ENCODE peak calls at places on chromosomes 5 and 9, in nine cellular contexts. V, Z, F, C, K, G, N, W and S are unnamed samples.

GRCh38 chr9:109733690-109734089 is 46.3 kb upstream of the PALM2AKAP2 start:
- DNase-seq in V (no peak), Z (no peak), F (no peak), C (no peak), K (no peak), G (peak; percentile 87), N (no peak), W (no peak), S (no peak)

GRCh38 chr5:96823900-96824351 is 16.2 kb upstream of the ERAP1 start:
- DNase-seq in V (peak; percentile 43), Z (no peak), F (no peak), C (no peak), K (no peak), G (peak; percentile 26), N (no peak), W (peak; percentile 53), S (no peak)

GRCh38 chr9:129584136-129584535 is 36.8 kb downstream of the C9orf50 start:
- DNase-seq in V (peak; percentile 80), Z (no peak), F (peak; percentile 83), C (peak; percentile 68), K (peak; percentile 69), G (peak; percentile 91), N (peak; percentile 85), W (peak; percentile 86), S (peak; percentile 53)

GRCh38 chr5:37838933-37839341 is 904 bp downstream of the GDNF start:
- DNase-seq in V (no peak), Z (no peak), F (peak; percentile 27), C (no peak), K (peak; percentile 28), G (no peak), N (no peak), W (no peak), S (peak; percentile 24)

GRCh38 chr5:142295084-142295758 is 29.6 kb downstream of the SPRY4 start:
- DNase-seq in V (no peak), Z (peak; percentile 44), F (no peak), C (no peak), K (peak; percentile 37), G (no peak), N (no peak), W (no peak), S (peak; percentile 31)

GRCh38 chr5:13567819-13568218 is 376.7 kb downstream of the DNAH5 start:
- DNase-seq in V (peak; percentile 21), Z (no peak), F (no peak), C (no peak), K (no peak), G (no peak), N (no peak), W (peak; percentile 27), S (no peak)

GRCh38 chr5:52786937-52787599 is 648 bp upstream of the ITGA1 start:
- DNase-seq in V (no peak), Z (no peak), F (no peak), C (no peak), K (peak; percentile 18), G (no peak), N (peak; percentile 50), W (peak; percentile 37), S (no peak)

GRCh38 chr9:69324549-69325401 is at the start of gene ENTREP1:
- DNase-seq in V (no peak), Z (peak; percentile 77), F (peak; percentile 70), C (peak; percentile 62), K (peak; percentile 75), G (peak; percentile 19), N (peak; percentile 24), W (peak; percentile 51), S (peak; percentile 61)

GRCh38 chr9:1941989-1942388 is 73.2 kb upstream of the SMARCA2 start:
- DNase-seq in V (no peak), Z (no peak), F (no peak), C (no peak), K (no peak), G (peak; percentile 24), N (no peak), W (no peak), S (no peak)
- TF ChIP-seq CTCF in V (peak; percentile 48), Z (peak; percentile 21), F (peak; percentile 48), C (no peak), K (no peak), G (peak; percentile 44), N (no peak), W (no peak), S (no peak)

GRCh38 chr9:93149361-93149760 is 15.3 kb upstream of the NINJ1 start:
- DNase-seq in V (no peak), Z (no peak), F (no peak), C (no peak), K (no peak), G (peak; percentile 53), N (no peak), W (no peak), S (no peak)

GRCh38 chr9:93155716-93156474 is 21.8 kb upstream of the NINJ1 start:
- DNase-seq in V (no peak), Z (no peak), F (no peak), C (peak; percentile 73), K (no peak), G (no peak), N (no peak), W (no peak), S (no peak)

GRCh38 chr9:93156475-93157008 is 22.5 kb upstream of the NINJ1 start:
- DNase-seq in V (no peak), Z (no peak), F (no peak), C (no peak), K (no peak), G (no peak), N (no peak), W (no peak), S (no peak)

GRCh38 chr9:93151097-93151784 is 17.2 kb upstream of the NINJ1 start:
- DNase-seq in V (no peak), Z (no peak), F (no peak), C (no peak), K (no peak), G (no peak), N (no peak), W (no peak), S (no peak)

DNA sequence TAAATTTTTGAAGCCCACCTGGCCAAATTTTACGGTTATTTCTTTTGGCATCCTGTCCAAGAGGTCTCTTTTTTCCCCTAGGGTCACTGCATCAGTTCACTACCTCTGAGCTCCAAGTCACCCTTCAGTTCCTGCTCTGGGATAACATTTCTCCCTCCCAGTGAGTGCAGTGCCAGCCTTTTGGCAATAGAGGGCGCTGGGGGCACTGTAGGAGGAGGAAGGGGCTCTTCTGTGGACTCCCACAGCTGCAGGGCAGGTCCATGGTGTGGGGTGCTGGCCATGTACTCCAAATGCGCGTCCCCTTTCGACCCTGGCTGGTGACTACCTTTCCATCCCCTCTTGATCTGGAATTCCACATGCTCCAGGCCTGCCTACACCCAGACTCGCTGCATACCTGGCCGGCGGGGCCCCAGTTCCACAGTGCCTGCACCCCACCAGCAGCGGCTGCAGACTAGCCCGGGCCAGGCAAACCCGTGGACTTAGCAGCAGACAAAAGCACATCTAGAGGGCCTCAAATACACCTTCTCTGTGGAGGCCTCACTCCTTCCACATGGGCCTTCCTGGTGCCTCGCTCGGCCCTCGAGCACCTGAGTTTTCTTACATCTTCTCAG is 20.3 kb upstream of the NINJ1 start:
- DNase-seq in V (no peak), Z (no peak), F (peak; percentile 84), C (no peak), K (peak; percentile 91), G (no peak), N (no peak), W (peak; percentile 47), S (peak; percentile 73)
- TF ChIP-seq CTCF in V (peak; percentile 80), Z (peak; percentile 53), F (peak; percentile 83), C (peak; percentile 46), K (peak; percentile 92), G (peak; percentile 63), N (peak; percentile 93), W (peak; percentile 46), S (peak; percentile 74)

DNA sequence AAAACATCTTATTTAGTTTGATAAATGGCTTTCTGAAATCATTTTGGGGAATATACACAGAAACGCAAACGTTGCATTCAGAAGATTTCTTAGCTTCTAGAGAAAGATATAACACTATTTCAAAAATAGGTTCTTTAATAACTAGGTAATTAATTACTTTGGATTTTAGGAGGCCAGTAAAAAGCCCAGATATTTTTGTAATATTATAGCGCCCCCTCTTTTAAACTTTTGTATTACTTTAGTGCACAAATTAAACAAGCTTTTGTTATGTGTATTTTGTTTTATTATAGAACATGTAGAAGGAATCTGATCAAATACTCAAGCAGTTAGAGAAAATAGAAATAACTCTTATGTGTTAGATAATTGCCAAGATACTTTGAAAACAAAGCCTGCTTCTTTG is 57.7 kb downstream of the COMMD10 start:
- DNase-seq in V (no peak), Z (no peak), F (no peak), C (no peak), K (no peak), G (no peak), N (no peak), W (no peak), S (no peak)
- TF ChIP-seq CTCF in V (no peak), Z (no peak), F (peak; percentile 40), C (no peak), K (no peak), G (no peak), N (peak; percentile 13), W (no peak), S (no peak)

GRCh38 chr5:171337207-171337562 is 28.1 kb downstream of the TLX3 start:
- DNase-seq in V (no peak), Z (no peak), F (no peak), C (no peak), K (no peak), G (no peak), N (no peak), W (no peak), S (no peak)

GRCh38 chr5:171340491-171340890 is 31.4 kb downstream of the TLX3 start:
- DNase-seq in V (no peak), Z (no peak), F (no peak), C (no peak), K (no peak), G (no peak), N (no peak), W (no peak), S (no peak)

GRCh38 chr5:171335616-171336015 is 26.6 kb downstream of the TLX3 start:
- DNase-seq in V (no peak), Z (no peak), F (no peak), C (no peak), K (no peak), G (no peak), N (no peak), W (no peak), S (no peak)

GRCh38 chr5:171340042-171340441 is 31.0 kb downstream of the TLX3 start:
- DNase-seq in V (no peak), Z (no peak), F (no peak), C (no peak), K (no peak), G (no peak), N (no peak), W (no peak), S (no peak)

DNA sequence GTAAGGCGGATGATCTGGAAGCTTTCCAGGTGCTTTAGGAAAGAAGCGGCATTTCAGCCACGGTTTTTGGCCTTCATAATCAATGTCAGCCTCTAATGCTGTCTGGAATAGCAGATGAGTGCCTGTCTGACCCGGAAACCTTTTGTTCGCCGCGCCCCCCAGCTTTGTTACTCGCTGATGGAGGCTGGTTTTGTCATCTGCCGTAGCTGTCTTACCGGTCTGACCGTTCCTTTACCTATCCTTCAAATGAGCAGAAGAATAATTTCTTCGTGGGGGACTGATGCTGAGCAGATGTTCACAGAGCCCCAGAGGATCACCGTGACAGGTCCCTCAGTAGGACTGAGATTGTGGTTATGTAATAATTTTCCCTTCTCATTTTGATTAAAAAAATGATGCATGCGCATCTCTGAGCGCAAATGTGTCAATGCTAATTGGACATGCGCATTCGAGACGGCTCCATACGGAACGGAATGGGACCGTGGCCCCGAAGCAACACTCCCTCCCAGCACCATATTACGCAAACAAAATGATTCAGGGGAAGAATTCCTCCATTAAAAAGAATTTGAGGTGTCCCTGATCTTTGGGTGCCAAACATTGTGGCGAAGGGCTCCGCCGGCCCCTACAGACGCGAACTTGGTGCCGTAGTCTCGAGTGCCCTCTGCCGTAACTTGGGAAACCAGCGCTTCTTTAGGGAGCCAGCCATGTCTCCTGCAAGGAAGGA is 27.6 kb downstream of the TLX3 start:
- DNase-seq in V (peak; percentile 11), Z (no peak), F (peak; percentile 73), C (peak; percentile 50), K (peak; percentile 51), G (peak; percentile 73), N (peak; percentile 42), W (peak; percentile 70), S (peak; percentile 56)
- TF ChIP-seq CTCF in V (peak; percentile 75), Z (peak; percentile 53), F (peak; percentile 71), C (peak; percentile 44), K (peak; percentile 20), G (peak; percentile 87), N (peak; percentile 77), W (peak; percentile 81), S (peak; percentile 65)